ENCODE peak calls at places on chromosomes 6 and 20, in five cellular contexts. N, U, Q, J and M are unnamed samples. For H3K4me1, the result is how much of the 10 kb centered on the place peaks cover.

GRCh38 chr6:152651986-152652385 is 14.8 kb upstream of the SYNE1 start:
- DNase-seq in Q (no peak), U (no peak), N (no peak), J (no peak), M (no peak)

GRCh38 chr6:168649209-168649608 is 208.2 kb downstream of the SMOC2 start:
- DNase-seq in N (no peak), Q (peak), U (no peak), J (no peak), M (no peak)

GRCh38 chr6:150273457-150274309 is 95.1 kb upstream of the IYD start:
- DNase-seq in N (no peak), Q (no peak), J (no peak), U (no peak), M (no peak)

GRCh38 chr6:78345882-78346281 is 521.5 kb upstream of the IRAK1BP1 start:
- DNase-seq in N (no peak), Q (no peak), U (no peak), J (no peak), M (no peak)

GRCh38 chr6:28433119-28433518 is 10.2 kb downstream of the ZSCAN23 start:
- DNase-seq in J (no peak), Q (no peak), N (no peak), U (no peak), M (no peak)

GRCh38 chr6:444653-445275 is 53.2 kb downstream of the IRF4 start:
- DNase-seq in N (peak), U (no peak), Q (no peak), J (peak), M (no peak)

GRCh38 chr6:24861934-24862333 is 63.2 kb upstream of the ARMH2 start:
- DNase-seq in N (no peak), Q (no peak), J (no peak), U (no peak), M (no peak)

GRCh38 chr6:40413231-40413755 is 173.9 kb downstream of the LRFN2 start:
- DNase-seq in U (peak), J (no peak), Q (peak), N (no peak), M (no peak)

GRCh38 chr20:44084891-44085290 is 102.1 kb downstream of the JPH2 start:
- DNase-seq in J (no peak), Q (no peak), N (no peak), U (no peak), M (no peak)

GRCh38 chr20:61271273-61272221 is 19.5 kb downstream of the CDH4 start:
- DNase-seq in Q (no peak), J (no peak), U (peak), N (no peak), M (no peak)

GRCh38 chr20:1299522-1299921 is 29.4 kb downstream of the SDCBP2 start:
- DNase-seq in N (no peak), J (no peak), Q (peak), U (no peak), M (no peak)

GRCh38 chr6:92979281-92979680 is 440.1 kb downstream of the EPHA7 start:
- DNase-seq in Q (no peak), J (no peak), N (no peak), U (peak), M (peak)

GRCh38 chr6:107642348-107643347 is 152.7 kb downstream of the SOBP start:
- DNase-seq in J (no peak), N (no peak), U (no peak), Q (no peak), M (no peak)
- H3K4me1 ChIP-seq in J (under half), N (under half), U (under half), Q (under half), M (under half)

DNA sequence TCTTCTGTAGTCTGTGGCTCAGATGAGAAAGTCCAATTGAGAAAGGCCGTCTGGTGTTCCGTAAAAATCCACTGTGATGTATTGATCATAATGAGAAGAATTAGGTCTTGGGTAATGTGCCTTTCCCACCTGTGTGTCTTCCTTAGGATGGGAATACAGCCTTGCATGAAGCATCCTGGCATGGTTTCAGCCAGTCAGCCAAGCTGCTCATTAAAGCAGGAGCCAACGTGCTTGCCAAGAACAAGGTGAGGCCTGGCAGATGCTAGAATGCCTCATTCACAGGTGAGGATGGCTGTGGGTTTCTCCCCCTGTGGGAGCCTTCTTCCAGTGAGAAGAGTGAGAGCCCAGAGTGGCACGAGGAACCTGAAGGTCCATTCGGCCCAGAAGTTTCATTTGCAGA is 32.7 kb downstream of the LYRM2 start:
- DNase-seq in J (no peak), N (no peak), U (no peak), Q (no peak), M (no peak)
- H3K4me1 ChIP-seq in J (under half), N (under half), U (under half), Q (under half), M (under half)

GRCh38 chr20:32473231-32474008 is 111.7 kb downstream of the NOL4L start:
- DNase-seq in N (no peak), J (no peak), U (no peak), Q (no peak), M (no peak)

GRCh38 chr20:32474967-32475819 is 109.9 kb downstream of the NOL4L start:
- DNase-seq in N (no peak), Q (peak), J (no peak), U (peak), M (peak)

GRCh38 chr20:32474009-32474716 is 111.0 kb downstream of the NOL4L start:
- DNase-seq in Q (no peak), J (no peak), U (no peak), N (no peak), M (no peak)

GRCh38 chr20:32472581-32473207 is 112.4 kb downstream of the NOL4L start:
- DNase-seq in N (no peak), U (no peak), J (no peak), Q (no peak), M (no peak)

DNA sequence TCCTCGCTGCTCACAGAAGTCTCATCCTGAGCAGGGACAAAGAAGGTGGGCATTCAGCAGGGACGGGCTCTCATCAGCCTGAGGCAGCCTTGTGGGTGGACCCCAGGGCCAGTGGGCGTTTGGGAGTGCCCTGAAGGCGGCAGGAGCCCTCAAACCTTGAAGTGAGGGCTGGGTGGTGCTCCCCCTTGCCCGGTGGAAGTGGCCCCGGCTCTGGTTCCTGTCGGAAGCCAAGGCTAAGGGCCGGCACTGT is 110.5 kb downstream of the NOL4L start:
- DNase-seq in Q (no peak), J (no peak), N (no peak), U (no peak), M (no peak)
- H3K4me1 ChIP-seq in Q (half or more), J (under half), N (under half), U (half or more), M (under half)

GRCh38 chr6:139112146-139112545 is 22.7 kb upstream of the HECA start:
- DNase-seq in N (no peak), U (no peak), J (no peak), Q (no peak), M (no peak)

GRCh38 chr6:139114741-139115140 is 20.1 kb upstream of the HECA start:
- DNase-seq in J (no peak), U (no peak), Q (no peak), N (no peak), M (no peak)

GRCh38 chr6:139109558-139109957 is 25.3 kb upstream of the HECA start:
- DNase-seq in Q (no peak), U (peak), J (peak), N (no peak), M (peak)

GRCh38 chr6:139115980-139116758 is 18.7 kb upstream of the HECA start:
- DNase-seq in U (no peak), N (no peak), Q (no peak), J (no peak), M (no peak)

GRCh38 chr6:139112561-139112960 is 22.3 kb upstream of the HECA start:
- DNase-seq in J (no peak), Q (no peak), N (no peak), U (no peak), M (no peak)
- H3K4me1 ChIP-seq in J (half or more), Q (under half), N (half or more), U (under half), M (under half)

GRCh38 chr6:30885481-30885998 is 1.2 kb downstream of the DDR1 start:
- DNase-seq in J (no peak), Q (no peak), U (peak), N (no peak), M (peak)
- H3K4me1 ChIP-seq in J (under half), Q (under half), U (under half), N (under half), M (half or more)

GRCh38 chr6:14273196-14273595 is 155.6 kb downstream of the CD83 start:
- DNase-seq in Q (no peak), J (no peak), N (no peak), U (no peak), M (no peak)
- H3K4me1 ChIP-seq in Q (under half), J (half or more), N (half or more), U (under half), M (under half)

GRCh38 chr6:44002071-44002590 is 125.1 kb downstream of the MRPL14 start:
- DNase-seq in Q (no peak), U (peak), J (no peak), N (no peak), M (peak)

GRCh38 chr6:44001318-44001868 is 125.9 kb downstream of the MRPL14 start:
- DNase-seq in N (no peak), U (peak), Q (no peak), J (no peak), M (peak)

GRCh38 chr6:44002591-44003344 is 124.5 kb downstream of the MRPL14 start:
- DNase-seq in U (peak), Q (no peak), J (peak), N (peak), M (peak)

GRCh38 chr6:43999628-44000027 is 127.6 kb downstream of the MRPL14 start:
- DNase-seq in N (no peak), Q (peak), J (no peak), U (no peak), M (no peak)

DNA sequence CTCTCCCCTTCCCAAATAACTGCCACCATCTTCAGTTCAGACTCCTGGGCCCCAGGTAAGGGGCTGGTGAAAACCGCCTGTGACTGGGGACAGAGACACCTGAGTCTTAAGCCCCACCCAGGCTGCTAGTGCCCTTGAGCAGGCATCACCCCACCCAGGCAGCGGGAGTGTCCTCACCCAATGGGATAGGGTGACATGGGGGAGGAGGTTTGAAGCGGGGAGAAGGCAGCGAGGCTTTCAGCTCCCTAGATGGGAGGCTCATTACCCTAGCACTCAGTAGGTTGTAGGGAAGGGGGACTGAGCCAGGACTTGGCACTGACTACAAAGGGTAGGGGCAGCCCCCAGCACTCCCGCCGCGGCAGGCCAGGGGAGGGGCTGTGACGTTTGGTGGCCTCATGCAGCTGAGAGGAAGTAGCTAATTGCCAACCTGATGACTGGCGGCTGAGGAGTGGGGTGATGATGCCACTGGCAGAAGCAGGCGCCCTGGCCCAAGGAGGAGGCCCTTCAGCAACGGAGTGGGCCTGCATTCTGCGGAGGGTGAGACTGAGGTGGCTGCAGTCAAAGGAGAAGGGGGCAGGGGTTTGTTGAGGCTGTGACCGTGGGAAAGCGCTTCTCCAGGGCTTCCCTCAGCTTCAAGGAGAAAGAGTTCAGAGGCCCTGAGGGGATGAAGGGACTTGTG is 126.9 kb downstream of the MRPL14 start:
- DNase-seq in U (no peak), J (no peak), Q (no peak), N (no peak), M (no peak)
- H3K4me1 ChIP-seq in U (under half), J (under half), Q (under half), N (under half), M (under half)

DNA sequence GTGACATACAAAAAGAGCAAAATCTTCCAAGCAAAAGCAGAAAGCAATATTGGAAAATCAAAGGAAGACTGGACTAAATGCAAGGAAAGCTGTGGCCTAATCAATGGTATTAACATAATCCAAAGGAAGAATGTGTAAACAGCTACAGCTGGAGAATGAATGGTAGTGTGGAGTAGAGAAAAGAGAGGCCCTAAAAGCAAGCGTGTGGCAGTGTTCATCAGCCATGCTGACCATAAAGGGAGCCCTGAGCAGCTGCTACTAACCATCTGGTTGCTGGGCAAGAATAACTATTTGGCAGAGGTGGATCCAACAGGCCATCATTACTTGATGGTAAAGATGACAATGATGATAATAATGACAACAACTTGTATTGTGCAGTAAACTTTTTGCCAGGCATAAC is 148.5 kb upstream of the BEND6 start:
- DNase-seq in U (no peak), Q (no peak), N (no peak), J (no peak), M (no peak)
- H3K4me1 ChIP-seq in U (under half), Q (half or more), N (under half), J (under half), M (under half)

GRCh38 chr6:52513464-52513863 is 63.4 kb downstream of the TRAM2 start:
- DNase-seq in J (no peak), N (no peak), Q (no peak), U (no peak), M (no peak)
- H3K4me1 ChIP-seq in J (under half), N (under half), Q (half or more), U (under half), M (under half)

GRCh38 chr6:136783021-136783420 is 9.3 kb downstream of the MAP3K5 start:
- DNase-seq in U (no peak), N (no peak), Q (no peak), J (no peak), M (no peak)
- H3K4me1 ChIP-seq in U (under half), N (under half), Q (under half), J (half or more), M (under half)